ENCODE peak calls at places on chromosomes 11 and 22, in eight cellular contexts. I is tibial nerve; E is CD8-positive, alpha-beta T cell; Y is A549; L is GM23248; J is CD4-positive, CD25-positive, alpha-beta regulatory T cell; C is right atrium auricular region; G is heart right ventricle. K is an unnamed sample. For H3K4me1, the result is how much of the 10 kb centered on the place peaks cover.

GRCh38 chr11:26842458-26842841 is 120.6 kb upstream of the SLC5A12 start:
- DNase-seq in J (no peak), G (no peak), Y (no peak), E (no peak), I (no peak), C (no peak), L (peak), K (no peak)

GRCh38 chr11:19691815-19692214 is 20.8 kb upstream of the NAV2 start:
- DNase-seq in G (no peak), Y (no peak), J (no peak), I (no peak), C (no peak), E (no peak), L (no peak), K (no peak)

GRCh38 chr11:60880635-60881282 is 13.4 kb downstream of the ZP1 start:
- DNase-seq in L (no peak), C (no peak), E (no peak), I (no peak), J (no peak), G (no peak), Y (no peak), K (no peak)

GRCh38 chr11:110251837-110252236 is 44.6 kb downstream of the RDX start:
- DNase-seq in C (no peak), L (peak), J (no peak), E (no peak), I (no peak), G (no peak), Y (peak), K (no peak)

GRCh38 chr11:125164422-125165110 is at the start of gene PKNOX2:
- DNase-seq in E (peak), Y (peak), L (peak), J (peak), I (peak), G (peak), C (peak), K (no peak)

GRCh38 chr11:61011239-61011870 is 39.9 kb downstream of the CD6 start:
- DNase-seq in J (no peak), Y (no peak), L (no peak), G (no peak), C (no peak), I (no peak), E (no peak), K (no peak)

GRCh38 chr11:3886985-3887384 is 31.5 kb downstream of the STIM1 start:
- DNase-seq in C (no peak), Y (no peak), G (no peak), J (no peak), E (no peak), L (no peak), I (no peak), K (no peak)

GRCh38 chr11:124313131-124313530 is 618 bp downstream of the OR8D1 start:
- DNase-seq in C (no peak), Y (no peak), I (no peak), J (no peak), L (no peak), E (no peak), G (no peak), K (no peak)

GRCh38 chr11:102269927-102270326 is 47.4 kb upstream of the BIRC3 start:
- DNase-seq in E (no peak), L (peak), I (no peak), Y (no peak), J (no peak), C (no peak), G (no peak), K (no peak)

GRCh38 chr11:121337078-121337477 is 44.5 kb downstream of the SC5D start:
- DNase-seq in C (no peak), E (no peak), J (peak), I (no peak), L (no peak), G (no peak), Y (no peak), K (no peak)

GRCh38 chr11:72818971-72819370 is 4.8 kb downstream of the ATG16L2 start:
- DNase-seq in L (peak), C (no peak), J (no peak), G (no peak), E (no peak), Y (no peak), I (no peak), K (no peak)

GRCh38 chr22:19240813-19241592 is 50.5 kb downstream of the CLTCL1 start:
- DNase-seq in Y (no peak), E (no peak), J (no peak), I (no peak), G (no peak), L (no peak), C (no peak), K (no peak)

GRCh38 chr22:27488456-27489224 is 312.9 kb downstream of the MN1 start:
- DNase-seq in C (no peak), J (no peak), I (no peak), L (peak), G (no peak), Y (no peak), E (no peak), K (no peak)

GRCh38 chr22:25008666-25009065 is 56.1 kb downstream of the KIAA1671 start:
- DNase-seq in E (no peak), G (no peak), C (no peak), L (no peak), Y (no peak), I (no peak), J (no peak), K (no peak)

GRCh38 chr11:69027704-69028372 is 14.8 kb upstream of the MRGPRF start:
- DNase-seq in L (no peak), C (no peak), G (no peak), E (no peak), J (no peak), Y (no peak), I (no peak), K (no peak)

GRCh38 chr11:64990222-64990918 is 6.4 kb downstream of the BATF2 start:
- DNase-seq in Y (no peak), E (no peak), J (no peak), C (peak), I (no peak), G (peak), L (no peak), K (no peak)

GRCh38 chr11:79312591-79313267 is 128.1 kb downstream of the TENM4 start:
- DNase-seq in I (no peak), E (no peak), J (no peak), C (no peak), L (no peak), G (no peak), Y (no peak), K (no peak)

GRCh38 chr11:65504671-65505433 is 6.0 kb downstream of the MALAT1 start:
- DNase-seq in I (no peak), J (peak), E (no peak), G (no peak), C (no peak), Y (no peak), L (peak), K (no peak)

GRCh38 chr11:116194156-116194904 is 578.5 kb downstream of the BUD13 start:
- DNase-seq in E (no peak), L (no peak), J (no peak), G (no peak), Y (no peak), I (no peak), C (no peak), K (no peak)

GRCh38 chr11:115141715-115142114 is 362.5 kb downstream of the CADM1 start:
- DNase-seq in I (no peak), E (no peak), C (no peak), L (no peak), G (no peak), Y (no peak), J (no peak), K (no peak)

GRCh38 chr11:12005476-12005875 is 3.0 kb downstream of the DKK3 start:
- DNase-seq in I (no peak), C (no peak), G (no peak), E (no peak), J (no peak), Y (no peak), L (peak), K (no peak)

GRCh38 chr11:120884290-120885020 is 139.4 kb upstream of the TBCEL start:
- DNase-seq in G (no peak), I (no peak), E (no peak), Y (no peak), J (no peak), L (no peak), C (no peak), K (no peak)

GRCh38 chr11:76315182-76315853 is 65.6 kb downstream of the THAP12 start:
- DNase-seq in I (no peak), L (no peak), G (no peak), E (no peak), Y (no peak), J (no peak), C (no peak), K (no peak)

GRCh38 chr22:21700822-21701221 is 34.8 kb downstream of the YPEL1 start:
- DNase-seq in E (no peak), G (no peak), I (no peak), C (no peak), L (no peak), J (no peak), Y (no peak), K (no peak)

GRCh38 chr11:66715346-66716085 is 13.5 kb downstream of the SPTBN2 start:
- DNase-seq in I (no peak), L (no peak), E (no peak), Y (no peak), C (no peak), G (no peak), J (no peak), K (no peak)

GRCh38 chr22:39513791-39514190 is 6.6 kb upstream of the ATF4 start:
- DNase-seq in E (no peak), Y (no peak), J (no peak), G (no peak), I (no peak), C (no peak), L (no peak), K (no peak)

GRCh38 chr11:17640493-17641164 is 78.7 kb upstream of the MYOD1 start:
- DNase-seq in E (no peak), Y (no peak), L (no peak), C (no peak), G (no peak), J (no peak), I (no peak), K (no peak)

GRCh38 chr11:65478411-65479183 is 20.2 kb upstream of the MALAT1 start:
- DNase-seq in L (peak), G (peak), E (no peak), I (no peak), J (no peak), Y (no peak), C (no peak), K (no peak)

GRCh38 chr11:48167380-48167779 is 49.2 kb upstream of the OR4B1 start:
- DNase-seq in E (no peak), L (peak), G (no peak), I (no peak), J (no peak), C (no peak), Y (no peak), K (no peak)

GRCh38 chr22:28250036-28250695 is 331.1 kb upstream of the PITPNB start:
- DNase-seq in J (no peak), C (no peak), Y (no peak), I (no peak), L (peak), E (no peak), G (no peak), K (no peak)

GRCh38 chr22:36301851-36302250 is 48.9 kb downstream of the APOL1 start:
- DNase-seq in J (no peak), I (no peak), E (no peak), G (no peak), C (no peak), Y (no peak), L (peak), K (no peak)

GRCh38 chr11:134438533-134438932 is 26.5 kb upstream of the B3GAT1 start:
- DNase-seq in L (no peak), J (no peak), E (no peak), I (no peak), C (no peak), G (no peak), Y (no peak), K (no peak)

GRCh38 chr11:134503104-134503503 is 91.1 kb upstream of the B3GAT1 start:
- DNase-seq in E (no peak), I (no peak), J (no peak), L (no peak), Y (no peak), C (no peak), G (no peak), K (no peak)

GRCh38 chr11:20119315-20119714 is 41.0 kb downstream of the DBX1 start:
- DNase-seq in Y (no peak), L (no peak), E (no peak), J (no peak), I (no peak), G (no peak), C (no peak), K (no peak)

GRCh38 chr22:42873361-42873760 is 16.3 kb upstream of the ARFGAP3 start:
- DNase-seq in J (no peak), I (no peak), E (no peak), Y (no peak), G (no peak), C (no peak), L (no peak), K (no peak)

GRCh38 chr11:106594751-106595351 is 423.4 kb downstream of the GUCY1A2 start:
- DNase-seq in Y (no peak), G (no peak), L (no peak), I (no peak), E (no peak), J (peak), C (no peak), K (peak)

GRCh38 chr11:72736452-72737069 is 15.6 kb downstream of the ARAP1 start:
- DNase-seq in L (peak), J (peak), E (peak), G (no peak), Y (peak), I (no peak), C (no peak), K (no peak)

GRCh38 chr22:20205964-20206708 is 55.3 kb upstream of the CCDC188 start:
- DNase-seq in C (peak), G (peak), E (peak), Y (peak), J (peak), I (no peak), L (peak), K (peak)

GRCh38 chr22:31757265-31757664 is 3.4 kb downstream of the DEPDC5 start:
- DNase-seq in G (no peak), I (no peak), Y (no peak), E (no peak), L (no peak), J (no peak), C (no peak), K (no peak)

GRCh38 chr22:40732996-40733292 is 53.7 kb downstream of the MCHR1 start:
- DNase-seq in E (no peak), C (no peak), L (no peak), J (no peak), Y (no peak), G (no peak), I (no peak), K (no peak)
- H3K4me1 ChIP-seq in E (under half), C (under half), L (under half), J (under half), Y (under half), G (under half), I (under half), K (under half)

DNA sequence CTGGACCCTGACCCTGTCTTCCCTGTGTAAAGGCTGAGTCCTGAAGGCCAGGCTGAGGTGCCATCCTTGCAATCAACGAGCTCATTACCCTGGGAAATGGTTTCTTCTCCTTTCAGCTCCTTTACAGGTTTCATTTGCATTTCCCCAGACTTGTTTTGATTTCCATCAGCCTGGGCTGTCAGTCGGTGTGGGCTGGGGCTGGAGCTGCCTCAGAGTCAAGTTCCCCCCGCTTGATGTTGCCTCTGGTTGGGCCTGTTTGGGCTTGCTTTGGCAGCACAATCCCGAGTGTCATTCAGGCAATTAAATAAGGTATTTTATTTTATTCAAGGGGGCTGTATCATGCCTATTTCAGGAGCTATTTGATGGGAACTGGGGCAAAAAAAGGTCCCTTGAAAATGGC is 424.9 kb downstream of the INSC start:
- DNase-seq in G (no peak), L (no peak), C (no peak), E (no peak), Y (no peak), J (no peak), I (no peak), K (no peak)
- H3K27ac ChIP-seq in G (no peak), L (no peak), C (no peak), E (no peak), Y (no peak), J (no peak), I (no peak), K (no peak)

DNA sequence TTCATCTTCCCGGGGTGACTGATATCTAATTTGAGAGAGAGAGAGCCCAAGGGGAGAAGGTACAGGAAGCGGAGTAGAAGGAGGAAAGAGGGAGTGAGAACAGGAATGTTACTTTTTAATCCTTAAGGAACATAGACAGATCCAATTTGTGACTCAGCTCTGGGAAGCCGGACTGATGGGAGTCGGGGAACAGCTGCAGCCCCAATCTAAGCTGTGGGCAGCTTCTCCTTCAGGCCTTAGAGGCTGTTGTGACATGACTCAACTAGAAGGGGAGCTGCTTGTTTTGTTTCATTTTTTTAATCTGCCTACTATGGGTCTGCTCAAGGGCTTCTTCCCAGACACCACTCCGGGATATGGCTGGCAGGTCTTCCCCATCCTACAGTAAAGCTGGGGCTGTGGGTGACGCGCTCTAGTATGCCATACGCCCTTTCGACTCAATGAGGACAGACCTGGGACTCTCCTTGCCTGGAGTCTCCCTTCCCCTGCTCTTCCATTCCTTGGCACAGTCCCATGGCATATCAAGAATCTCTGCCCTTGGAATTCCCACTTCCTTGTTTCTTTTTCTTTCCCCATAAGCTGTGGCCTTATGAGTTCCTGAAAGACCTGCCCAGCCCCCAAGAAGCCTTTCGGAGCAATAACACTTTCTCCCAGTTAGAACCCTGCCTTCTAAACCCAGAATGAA is 103.3 kb upstream of the AKIP1 start:
- DNase-seq in Y (no peak), C (peak), J (no peak), E (no peak), L (peak), I (no peak), G (no peak), K (no peak)
- H3K4me3 ChIP-seq in Y (no peak), C (peak), J (no peak), E (no peak), L (peak), I (no peak), G (peak), K (no peak)

DNA sequence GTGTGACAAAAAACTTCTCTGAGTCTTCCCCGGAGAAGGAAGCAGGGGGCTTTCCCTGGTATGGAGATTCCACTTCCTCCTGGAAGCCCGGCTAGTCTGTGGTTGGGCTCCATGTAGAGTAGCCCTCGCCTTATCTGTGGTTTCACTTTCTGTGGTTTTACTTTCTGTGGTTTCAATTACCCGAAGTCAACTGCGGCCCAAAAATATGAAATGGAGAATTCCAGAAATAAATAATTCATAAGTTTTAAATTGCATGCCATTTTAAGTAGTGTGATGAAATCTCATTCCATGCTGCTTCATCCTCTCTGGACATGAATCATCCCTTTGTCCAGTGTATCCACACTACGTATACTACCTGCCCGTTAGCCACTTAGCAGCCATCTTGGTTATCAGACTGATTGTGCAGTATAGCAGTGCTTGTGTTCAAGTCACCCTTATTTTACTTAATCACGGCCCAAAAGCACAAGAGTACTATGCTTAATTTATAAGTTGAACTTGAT is 275.0 kb upstream of the SESN3 start:
- DNase-seq in C (no peak), E (no peak), G (no peak), J (no peak), L (peak), I (no peak), Y (no peak), K (no peak)
- H3K4me1 ChIP-seq in C (under half), E (under half), G (under half), J (under half), L (under half), I (under half), Y (under half), K (under half)

GRCh38 chr11:34356918-34357645 is 728 bp downstream of the ABTB2 start:
- DNase-seq in J (peak), L (peak), G (peak), Y (no peak), C (peak), E (peak), I (no peak), K (no peak)
- H3K27ac ChIP-seq in J (peak), L (no peak), G (peak), Y (peak), C (peak), E (no peak), I (peak), K (no peak)

DNA sequence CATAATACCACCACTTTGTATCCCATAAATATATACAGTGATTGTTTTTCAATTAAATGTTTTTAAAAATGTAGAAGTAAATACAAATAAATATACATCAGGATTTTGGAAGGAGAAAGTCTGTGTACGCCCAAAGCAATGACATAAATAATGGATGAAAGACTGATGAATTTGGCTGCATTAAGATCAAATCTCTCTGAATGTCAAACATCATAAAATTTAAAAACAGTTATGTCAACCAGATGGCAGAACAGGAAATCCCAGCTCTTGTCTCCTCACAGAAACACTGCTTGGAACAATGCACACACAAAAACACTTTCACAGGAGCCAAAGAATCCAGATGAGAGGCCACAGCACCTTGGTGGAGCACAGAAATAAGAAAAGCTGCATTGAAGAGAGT is 332.9 kb downstream of the NTM start:
- DNase-seq in G (no peak), E (no peak), Y (no peak), I (no peak), C (no peak), J (no peak), L (no peak), K (no peak)
- H3K4me3 ChIP-seq in G (no peak), E (no peak), Y (no peak), I (no peak), C (no peak), J (no peak), L (no peak), K (no peak)

K was measured in iPS DF 6.9.